ENCODE peak calls at places on chromosomes 13 and 19, in ten cellular contexts. One of them, this sample, is unnamed. For H3K4me1, the result is how much of the 10 kb centered on the place peaks cover.

GRCh38 chr13:50589139-50589538 is 254.4 kb downstream of the DLEU7 start:
- DNase-seq in left ventricle myocardium inferior: no peak
- DNase-seq in PC-9: no peak
- DNase-seq in OCI-LY7: no peak
- DNase-seq in pancreas: no peak
- DNase-seq in A549: no peak
- DNase-seq in colonic mucosa: no peak
- DNase-seq in upper lobe of left lung: no peak
- DNase-seq in fibroblast of lung: peak
- DNase-seq in mammary epithelial cell: peak
- DNase-seq in this sample: peak

GRCh38 chr19:17125052-17125727 is 49.6 kb downstream of the MYO9B start:
- DNase-seq in left ventricle myocardium inferior: no peak
- DNase-seq in PC-9: no peak
- DNase-seq in OCI-LY7: peak
- DNase-seq in pancreas: no peak
- DNase-seq in A549: no peak
- DNase-seq in colonic mucosa: no peak
- DNase-seq in upper lobe of left lung: no peak
- DNase-seq in fibroblast of lung: peak
- DNase-seq in mammary epithelial cell: no peak
- DNase-seq in this sample: no peak

GRCh38 chr19:44807652-44808462 is 1.0 kb upstream of the BCAM start:
- DNase-seq in left ventricle myocardium inferior: no peak
- DNase-seq in PC-9: peak
- DNase-seq in OCI-LY7: peak
- DNase-seq in pancreas: peak
- DNase-seq in A549: peak
- DNase-seq in colonic mucosa: peak
- DNase-seq in upper lobe of left lung: peak
- DNase-seq in fibroblast of lung: peak
- DNase-seq in mammary epithelial cell: peak
- DNase-seq in this sample: peak

GRCh38 chr19:18833849-18834643 is 2.3 kb downstream of the UPF1 start:
- DNase-seq in left ventricle myocardium inferior: no peak
- DNase-seq in PC-9: peak
- DNase-seq in OCI-LY7: no peak
- DNase-seq in pancreas: no peak
- DNase-seq in A549: no peak
- DNase-seq in colonic mucosa: peak
- DNase-seq in upper lobe of left lung: peak
- DNase-seq in fibroblast of lung: no peak
- DNase-seq in mammary epithelial cell: no peak
- DNase-seq in this sample: no peak

GRCh38 chr13:20873348-20873747 is 29.2 kb downstream of the XPO4 start:
- DNase-seq in left ventricle myocardium inferior: no peak
- DNase-seq in PC-9: no peak
- DNase-seq in OCI-LY7: no peak
- DNase-seq in pancreas: no peak
- DNase-seq in A549: no peak
- DNase-seq in colonic mucosa: no peak
- DNase-seq in upper lobe of left lung: no peak
- DNase-seq in fibroblast of lung: peak
- DNase-seq in mammary epithelial cell: peak
- DNase-seq in this sample: peak

GRCh38 chr13:94182185-94182761 is 297.2 kb downstream of the DCT start:
- DNase-seq in left ventricle myocardium inferior: no peak
- DNase-seq in PC-9: no peak
- DNase-seq in OCI-LY7: no peak
- DNase-seq in pancreas: no peak
- DNase-seq in A549: no peak
- DNase-seq in colonic mucosa: no peak
- DNase-seq in upper lobe of left lung: no peak
- DNase-seq in fibroblast of lung: no peak
- DNase-seq in mammary epithelial cell: no peak
- DNase-seq in this sample: no peak

GRCh38 chr13:39016087-39016486 is 21.8 kb downstream of the PROSER1 start:
- DNase-seq in left ventricle myocardium inferior: no peak
- DNase-seq in PC-9: no peak
- DNase-seq in OCI-LY7: no peak
- DNase-seq in pancreas: no peak
- DNase-seq in A549: no peak
- DNase-seq in colonic mucosa: no peak
- DNase-seq in upper lobe of left lung: no peak
- DNase-seq in fibroblast of lung: no peak
- DNase-seq in mammary epithelial cell: no peak
- DNase-seq in this sample: peak

GRCh38 chr13:36601186-36601585 is 72.6 kb upstream of the SERTM1 start:
- DNase-seq in left ventricle myocardium inferior: no peak
- DNase-seq in PC-9: no peak
- DNase-seq in OCI-LY7: no peak
- DNase-seq in pancreas: no peak
- DNase-seq in A549: no peak
- DNase-seq in colonic mucosa: no peak
- DNase-seq in upper lobe of left lung: no peak
- DNase-seq in fibroblast of lung: no peak
- DNase-seq in mammary epithelial cell: peak
- DNase-seq in this sample: peak

GRCh38 chr19:32674153-32674958 is 624 bp downstream of the ANKRD27 start:
- DNase-seq in left ventricle myocardium inferior: no peak
- DNase-seq in PC-9: no peak
- DNase-seq in OCI-LY7: no peak
- DNase-seq in pancreas: no peak
- DNase-seq in A549: no peak
- DNase-seq in colonic mucosa: no peak
- DNase-seq in upper lobe of left lung: peak
- DNase-seq in fibroblast of lung: no peak
- DNase-seq in mammary epithelial cell: no peak
- DNase-seq in this sample: no peak

GRCh38 chr13:97001641-97002040 is 7.4 kb upstream of the OXGR1 start:
- DNase-seq in left ventricle myocardium inferior: no peak
- DNase-seq in PC-9: no peak
- DNase-seq in OCI-LY7: peak
- DNase-seq in pancreas: no peak
- DNase-seq in A549: no peak
- DNase-seq in colonic mucosa: no peak
- DNase-seq in upper lobe of left lung: no peak
- DNase-seq in fibroblast of lung: no peak
- DNase-seq in mammary epithelial cell: no peak
- DNase-seq in this sample: no peak

GRCh38 chr13:44142911-44143665 is 230.5 kb upstream of the SERP2 start:
- DNase-seq in left ventricle myocardium inferior: no peak
- DNase-seq in PC-9: peak
- DNase-seq in OCI-LY7: no peak
- DNase-seq in pancreas: no peak
- DNase-seq in A549: peak
- DNase-seq in colonic mucosa: no peak
- DNase-seq in upper lobe of left lung: no peak
- DNase-seq in fibroblast of lung: no peak
- DNase-seq in mammary epithelial cell: peak
- DNase-seq in this sample: peak

GRCh38 chr19:10797541-10798256 is 38.3 kb downstream of the TMED1 start:
- DNase-seq in left ventricle myocardium inferior: no peak
- DNase-seq in PC-9: no peak
- DNase-seq in OCI-LY7: no peak
- DNase-seq in pancreas: no peak
- DNase-seq in A549: no peak
- DNase-seq in colonic mucosa: no peak
- DNase-seq in upper lobe of left lung: no peak
- DNase-seq in fibroblast of lung: no peak
- DNase-seq in mammary epithelial cell: no peak
- DNase-seq in this sample: no peak

GRCh38 chr13:43085545-43085944 is 62.2 kb downstream of the DNAJC15 start:
- DNase-seq in left ventricle myocardium inferior: no peak
- DNase-seq in PC-9: no peak
- DNase-seq in OCI-LY7: peak
- DNase-seq in pancreas: no peak
- DNase-seq in A549: peak
- DNase-seq in colonic mucosa: no peak
- DNase-seq in upper lobe of left lung: no peak
- DNase-seq in fibroblast of lung: peak
- DNase-seq in mammary epithelial cell: peak
- DNase-seq in this sample: no peak

DNA sequence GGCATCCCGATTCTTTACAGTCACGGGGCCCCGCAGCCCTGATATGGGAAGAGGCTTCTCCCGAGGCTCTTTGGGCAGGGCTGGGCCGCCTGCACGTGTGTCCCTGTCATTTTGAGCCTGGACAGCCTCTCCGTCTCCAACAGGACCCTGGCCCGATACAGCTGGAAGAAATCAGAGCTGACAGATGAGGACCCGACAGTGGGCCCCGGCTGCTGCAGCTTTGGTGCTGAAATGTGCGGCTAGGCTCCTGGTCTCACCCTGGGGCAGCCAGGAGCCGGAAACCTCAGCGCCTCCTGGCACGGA is 3.2 kb downstream of the PIAS4 start:
- DNase-seq in left ventricle myocardium inferior: no peak
- DNase-seq in PC-9: no peak
- DNase-seq in OCI-LY7: no peak
- DNase-seq in pancreas: peak
- DNase-seq in A549: no peak
- DNase-seq in colonic mucosa: no peak
- DNase-seq in upper lobe of left lung: no peak
- DNase-seq in fibroblast of lung: no peak
- DNase-seq in mammary epithelial cell: no peak
- DNase-seq in this sample: no peak
- H3K4me1 ChIP-seq in left ventricle myocardium inferior: half or more
- H3K4me1 ChIP-seq in PC-9: under half
- H3K4me1 ChIP-seq in OCI-LY7: under half
- H3K4me1 ChIP-seq in pancreas: half or more
- H3K4me1 ChIP-seq in A549: under half
- H3K4me1 ChIP-seq in colonic mucosa: under half
- H3K4me1 ChIP-seq in upper lobe of left lung: half or more
- H3K4me1 ChIP-seq in fibroblast of lung: under half
- H3K4me1 ChIP-seq in mammary epithelial cell: under half
- H3K4me1 ChIP-seq in this sample: under half

GRCh38 chr13:70623260-70623659 is 515.0 kb upstream of the KLHL1 start:
- DNase-seq in left ventricle myocardium inferior: no peak
- DNase-seq in PC-9: no peak
- DNase-seq in OCI-LY7: peak
- DNase-seq in pancreas: no peak
- DNase-seq in A549: no peak
- DNase-seq in colonic mucosa: no peak
- DNase-seq in upper lobe of left lung: no peak
- DNase-seq in fibroblast of lung: peak
- DNase-seq in mammary epithelial cell: no peak
- DNase-seq in this sample: no peak
- TF ChIP-seq CTCF in left ventricle myocardium inferior: peak
- TF ChIP-seq CTCF in PC-9: peak
- TF ChIP-seq CTCF in OCI-LY7: peak
- TF ChIP-seq CTCF in pancreas: peak
- TF ChIP-seq CTCF in A549: peak
- TF ChIP-seq CTCF in colonic mucosa: peak
- TF ChIP-seq CTCF in upper lobe of left lung: no peak
- TF ChIP-seq CTCF in fibroblast of lung: peak
- TF ChIP-seq CTCF in mammary epithelial cell: peak
- TF ChIP-seq CTCF in this sample: peak

GRCh38 chr13:114049626-114050101 is 75.8 kb upstream of the C13orf46 start:
- DNase-seq in left ventricle myocardium inferior: no peak
- DNase-seq in PC-9: no peak
- DNase-seq in OCI-LY7: no peak
- DNase-seq in pancreas: peak
- DNase-seq in A549: no peak
- DNase-seq in colonic mucosa: no peak
- DNase-seq in upper lobe of left lung: no peak
- DNase-seq in fibroblast of lung: no peak
- DNase-seq in mammary epithelial cell: no peak
- DNase-seq in this sample: no peak

GRCh38 chr13:114047358-114047881 is 73.5 kb upstream of the C13orf46 start:
- DNase-seq in left ventricle myocardium inferior: no peak
- DNase-seq in PC-9: no peak
- DNase-seq in OCI-LY7: no peak
- DNase-seq in pancreas: peak
- DNase-seq in A549: no peak
- DNase-seq in colonic mucosa: no peak
- DNase-seq in upper lobe of left lung: no peak
- DNase-seq in fibroblast of lung: no peak
- DNase-seq in mammary epithelial cell: no peak
- DNase-seq in this sample: no peak

GRCh38 chr13:114049026-114049425 is 75.2 kb upstream of the C13orf46 start:
- DNase-seq in left ventricle myocardium inferior: no peak
- DNase-seq in PC-9: no peak
- DNase-seq in OCI-LY7: peak
- DNase-seq in pancreas: no peak
- DNase-seq in A549: no peak
- DNase-seq in colonic mucosa: peak
- DNase-seq in upper lobe of left lung: no peak
- DNase-seq in fibroblast of lung: no peak
- DNase-seq in mammary epithelial cell: no peak
- DNase-seq in this sample: no peak

GRCh38 chr13:114046447-114046846 is 72.6 kb upstream of the C13orf46 start:
- DNase-seq in left ventricle myocardium inferior: no peak
- DNase-seq in PC-9: no peak
- DNase-seq in OCI-LY7: no peak
- DNase-seq in pancreas: peak
- DNase-seq in A549: no peak
- DNase-seq in colonic mucosa: no peak
- DNase-seq in upper lobe of left lung: no peak
- DNase-seq in fibroblast of lung: no peak
- DNase-seq in mammary epithelial cell: no peak
- DNase-seq in this sample: no peak

GRCh38 chr13:114048463-114048862 is 74.6 kb upstream of the C13orf46 start:
- DNase-seq in left ventricle myocardium inferior: no peak
- DNase-seq in PC-9: no peak
- DNase-seq in OCI-LY7: no peak
- DNase-seq in pancreas: peak
- DNase-seq in A549: no peak
- DNase-seq in colonic mucosa: no peak
- DNase-seq in upper lobe of left lung: no peak
- DNase-seq in fibroblast of lung: no peak
- DNase-seq in mammary epithelial cell: no peak
- DNase-seq in this sample: no peak
- H3K4me1 ChIP-seq in left ventricle myocardium inferior: under half
- H3K4me1 ChIP-seq in PC-9: under half
- H3K4me1 ChIP-seq in OCI-LY7: under half
- H3K4me1 ChIP-seq in pancreas: under half
- H3K4me1 ChIP-seq in A549: under half
- H3K4me1 ChIP-seq in colonic mucosa: under half
- H3K4me1 ChIP-seq in upper lobe of left lung: under half
- H3K4me1 ChIP-seq in fibroblast of lung: under half
- H3K4me1 ChIP-seq in mammary epithelial cell: under half
- H3K4me1 ChIP-seq in this sample: under half

DNA sequence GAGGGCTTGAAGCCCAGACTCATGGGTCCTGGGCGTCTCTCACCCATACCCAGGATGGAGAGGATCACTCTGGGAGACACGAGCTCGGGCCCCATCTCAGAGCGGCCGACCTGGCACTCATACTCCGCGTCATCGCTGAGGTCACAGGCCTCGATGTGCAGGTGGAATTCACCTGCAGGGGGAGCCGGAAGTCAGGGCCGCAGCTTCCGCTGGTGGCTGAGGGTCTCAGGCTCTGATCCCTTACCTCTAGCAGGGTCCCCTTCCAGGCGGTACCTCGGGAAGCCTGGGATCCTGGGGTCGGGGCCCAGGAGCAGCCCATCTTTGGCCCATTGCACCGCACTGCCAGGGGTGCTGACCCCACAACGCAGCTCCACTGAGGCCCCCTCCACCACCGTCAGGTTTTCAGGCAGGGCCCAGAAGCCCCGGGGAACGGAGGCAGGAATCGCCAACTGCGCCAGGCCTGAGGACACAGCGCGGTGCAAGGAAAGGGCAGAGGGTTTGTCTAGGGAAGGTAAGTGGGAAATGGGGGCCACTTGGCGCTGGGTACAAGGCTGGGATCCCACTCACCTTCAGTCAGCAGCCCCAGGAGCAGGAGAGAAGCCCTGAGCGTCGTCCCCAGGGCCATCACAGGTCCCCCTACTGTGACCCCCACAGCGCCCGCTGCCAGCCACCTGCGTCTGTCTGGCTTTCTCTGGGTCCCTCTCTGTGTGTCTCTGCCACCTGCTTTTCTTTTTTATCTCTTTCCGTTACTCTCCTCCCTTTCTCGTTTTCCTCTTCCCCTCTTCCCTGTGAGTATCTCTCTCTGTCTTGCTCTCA is 883 bp downstream of the NPHS1 start:
- DNase-seq in left ventricle myocardium inferior: no peak
- DNase-seq in PC-9: no peak
- DNase-seq in OCI-LY7: no peak
- DNase-seq in pancreas: peak
- DNase-seq in A549: no peak
- DNase-seq in colonic mucosa: no peak
- DNase-seq in upper lobe of left lung: no peak
- DNase-seq in fibroblast of lung: no peak
- DNase-seq in mammary epithelial cell: no peak
- DNase-seq in this sample: no peak
- TF ChIP-seq CTCF in left ventricle myocardium inferior: no peak
- TF ChIP-seq CTCF in PC-9: no peak
- TF ChIP-seq CTCF in OCI-LY7: peak
- TF ChIP-seq CTCF in pancreas: no peak
- TF ChIP-seq CTCF in A549: no peak
- TF ChIP-seq CTCF in colonic mucosa: no peak
- TF ChIP-seq CTCF in upper lobe of left lung: no peak
- TF ChIP-seq CTCF in fibroblast of lung: no peak
- TF ChIP-seq CTCF in mammary epithelial cell: no peak
- TF ChIP-seq CTCF in this sample: peak

This sample was measured in foreskin keratinocyte.